ENCODE peak calls at places on chromosome 22, in seven cellular contexts. One of them, this sample, is unnamed.

GRCh38 chr22:36294801-36295200 is 41.9 kb downstream of the APOL1 start:
- DNase-seq in NCI-H82: no peak
- DNase-seq in AG04449: no peak
- DNase-seq in GM12891: no peak
- DNase-seq in mesenteric fat pad: no peak
- DNase-seq in left ventricle myocardium superior: peak; percentile 22
- DNase-seq in NCI-H1105: no peak
- DNase-seq in this sample: no peak

GRCh38 chr22:36765943-36766450 is 9.9 kb downstream of the IFT27 start:
- DNase-seq in AG04449: no peak
- DNase-seq in GM12891: no peak
- DNase-seq in left ventricle myocardium superior: no peak
- DNase-seq in NCI-H82: no peak
- DNase-seq in mesenteric fat pad: no peak
- DNase-seq in NCI-H1105: no peak
- DNase-seq in this sample: no peak

GRCh38 chr22:31492151-31492550 is 2.5 kb upstream of the EIF4ENIF1 start:
- DNase-seq in NCI-H1105: no peak
- DNase-seq in NCI-H82: no peak
- DNase-seq in GM12891: no peak
- DNase-seq in mesenteric fat pad: no peak
- DNase-seq in AG04449: no peak
- DNase-seq in left ventricle myocardium superior: no peak
- DNase-seq in this sample: no peak

GRCh38 chr22:30327864-30328345 is 1.2 kb upstream of the TBC1D10A start:
- DNase-seq in NCI-H82: peak; percentile 10
- DNase-seq in GM12891: no peak
- DNase-seq in AG04449: no peak
- DNase-seq in left ventricle myocardium superior: no peak
- DNase-seq in mesenteric fat pad: no peak
- DNase-seq in NCI-H1105: no peak
- DNase-seq in this sample: peak; percentile 43

GRCh38 chr22:45638834-45639746 is 32.5 kb upstream of the ATXN10 start:
- DNase-seq in AG04449: no peak
- DNase-seq in NCI-H82: no peak
- DNase-seq in left ventricle myocardium superior: peak; percentile 65
- DNase-seq in GM12891: no peak
- DNase-seq in mesenteric fat pad: peak; percentile 89
- DNase-seq in NCI-H1105: peak; percentile 19
- DNase-seq in this sample: peak; percentile 59

GRCh38 chr22:36201630-36202312 is at the start of gene APOL4:
- DNase-seq in AG04449: no peak
- DNase-seq in NCI-H1105: peak; percentile 37
- DNase-seq in GM12891: no peak
- DNase-seq in NCI-H82: no peak
- DNase-seq in left ventricle myocardium superior: peak; percentile 90
- DNase-seq in mesenteric fat pad: peak; percentile 92
- DNase-seq in this sample: no peak

GRCh38 chr22:48666620-48667019 is 1161.1 kb downstream of the BRD1 start:
- DNase-seq in mesenteric fat pad: no peak
- DNase-seq in left ventricle myocardium superior: peak; percentile 11
- DNase-seq in NCI-H82: no peak
- DNase-seq in AG04449: no peak
- DNase-seq in GM12891: no peak
- DNase-seq in NCI-H1105: no peak
- DNase-seq in this sample: no peak

GRCh38 chr22:37659066-37659896 is 758 bp downstream of the PDXP start:
- DNase-seq in mesenteric fat pad: no peak
- DNase-seq in left ventricle myocardium superior: peak; percentile 55
- DNase-seq in GM12891: no peak
- DNase-seq in NCI-H1105: no peak
- DNase-seq in AG04449: no peak
- DNase-seq in NCI-H82: peak; percentile 41
- DNase-seq in this sample: no peak

GRCh38 chr22:20624161-20624616 is 116.8 kb downstream of the MED15 start:
- DNase-seq in left ventricle myocardium superior: no peak
- DNase-seq in mesenteric fat pad: no peak
- DNase-seq in NCI-H82: no peak
- DNase-seq in GM12891: no peak
- DNase-seq in NCI-H1105: no peak
- DNase-seq in AG04449: no peak
- DNase-seq in this sample: no peak

GRCh38 chr22:20155330-20156041 is 4.6 kb upstream of the CCDC188 start:
- DNase-seq in NCI-H82: peak; percentile 92
- DNase-seq in GM12891: no peak
- DNase-seq in left ventricle myocardium superior: peak; percentile 71
- DNase-seq in mesenteric fat pad: no peak
- DNase-seq in AG04449: no peak
- DNase-seq in NCI-H1105: peak; percentile 89
- DNase-seq in this sample: no peak

GRCh38 chr22:50010676-50011446 is 1.7 kb downstream of the IL17REL start:
- DNase-seq in NCI-H1105: no peak
- DNase-seq in GM12891: peak; percentile 69
- DNase-seq in AG04449: no peak
- DNase-seq in mesenteric fat pad: peak; percentile 74
- DNase-seq in left ventricle myocardium superior: no peak
- DNase-seq in NCI-H82: no peak
- DNase-seq in this sample: peak; percentile 7

GRCh38 chr22:37472418-37473006 is 13.7 kb downstream of the MFNG start:
- DNase-seq in mesenteric fat pad: no peak
- DNase-seq in NCI-H82: peak; percentile 49
- DNase-seq in NCI-H1105: peak; percentile 6
- DNase-seq in left ventricle myocardium superior: no peak
- DNase-seq in GM12891: peak; percentile 60
- DNase-seq in AG04449: no peak
- DNase-seq in this sample: peak; percentile 89

GRCh38 chr22:47032091-47032943 is 269.9 kb downstream of the TBC1D22A start:
- DNase-seq in NCI-H1105: no peak
- DNase-seq in GM12891: no peak
- DNase-seq in mesenteric fat pad: no peak
- DNase-seq in AG04449: no peak
- DNase-seq in left ventricle myocardium superior: peak; percentile 24
- DNase-seq in NCI-H82: no peak
- DNase-seq in this sample: no peak

GRCh38 chr22:41576877-41577276 is 12.8 kb downstream of the PMM1 start:
- DNase-seq in NCI-H82: peak; percentile 85
- DNase-seq in GM12891: peak; percentile 66
- DNase-seq in left ventricle myocardium superior: peak; percentile 80
- DNase-seq in NCI-H1105: no peak
- DNase-seq in mesenteric fat pad: no peak
- DNase-seq in AG04449: no peak
- DNase-seq in this sample: peak; percentile 76

GRCh38 chr22:39215070-39215396 is 29.7 kb downstream of the PDGFB start:
- DNase-seq in mesenteric fat pad: peak; percentile 9
- DNase-seq in GM12891: no peak
- DNase-seq in NCI-H1105: no peak
- DNase-seq in AG04449: no peak
- DNase-seq in NCI-H82: no peak
- DNase-seq in left ventricle myocardium superior: no peak
- DNase-seq in this sample: no peak

GRCh38 chr22:47781024-47781423 is 1018.6 kb downstream of the TBC1D22A start:
- DNase-seq in NCI-H1105: no peak
- DNase-seq in GM12891: no peak
- DNase-seq in mesenteric fat pad: no peak
- DNase-seq in NCI-H82: no peak
- DNase-seq in left ventricle myocardium superior: no peak
- DNase-seq in AG04449: no peak
- DNase-seq in this sample: no peak

GRCh38 chr22:36055376-36056310 is 27.0 kb upstream of the RBFOX2 start:
- DNase-seq in AG04449: no peak
- DNase-seq in NCI-H82: no peak
- DNase-seq in left ventricle myocardium superior: no peak
- DNase-seq in NCI-H1105: no peak
- DNase-seq in GM12891: no peak
- DNase-seq in mesenteric fat pad: no peak
- DNase-seq in this sample: no peak

GRCh38 chr22:29797351-29797750 is 30.2 kb downstream of the UQCR10 start:
- DNase-seq in left ventricle myocardium superior: no peak
- DNase-seq in GM12891: peak; percentile 56
- DNase-seq in mesenteric fat pad: no peak
- DNase-seq in AG04449: no peak
- DNase-seq in NCI-H82: no peak
- DNase-seq in NCI-H1105: no peak
- DNase-seq in this sample: no peak

GRCh38 chr22:29353860-29354259 is 34.5 kb downstream of the AP1B1 start:
- DNase-seq in AG04449: no peak
- DNase-seq in NCI-H1105: no peak
- DNase-seq in NCI-H82: no peak
- DNase-seq in GM12891: no peak
- DNase-seq in left ventricle myocardium superior: no peak
- DNase-seq in mesenteric fat pad: no peak
- DNase-seq in this sample: no peak

GRCh38 chr22:41682033-41682807 is 6.4 kb downstream of the SNU13 start:
- DNase-seq in GM12891: peak; percentile 56
- DNase-seq in AG04449: peak; percentile 34
- DNase-seq in NCI-H82: no peak
- DNase-seq in mesenteric fat pad: peak; percentile 95
- DNase-seq in left ventricle myocardium superior: peak; percentile 91
- DNase-seq in NCI-H1105: peak; percentile 92
- DNase-seq in this sample: peak; percentile 65

GRCh38 chr22:35353318-35353717 is 27.6 kb upstream of the HMOX1 start:
- DNase-seq in AG04449: no peak
- DNase-seq in left ventricle myocardium superior: peak; percentile 55
- DNase-seq in NCI-H82: no peak
- DNase-seq in NCI-H1105: no peak
- DNase-seq in GM12891: no peak
- DNase-seq in mesenteric fat pad: no peak
- DNase-seq in this sample: no peak

GRCh38 chr22:35921777-35922176 is 106.8 kb downstream of the RBFOX2 start:
- DNase-seq in NCI-H82: peak; percentile 81
- DNase-seq in AG04449: peak; percentile 60
- DNase-seq in NCI-H1105: peak; percentile 38
- DNase-seq in GM12891: no peak
- DNase-seq in left ventricle myocardium superior: peak; percentile 23
- DNase-seq in mesenteric fat pad: no peak
- DNase-seq in this sample: no peak

GRCh38 chr22:48692734-48693376 is 1134.8 kb downstream of the BRD1 start:
- DNase-seq in left ventricle myocardium superior: no peak
- DNase-seq in mesenteric fat pad: no peak
- DNase-seq in GM12891: no peak
- DNase-seq in NCI-H1105: no peak
- DNase-seq in NCI-H82: no peak
- DNase-seq in AG04449: no peak
- DNase-seq in this sample: no peak

GRCh38 chr22:39622881-39623367 is 52.4 kb downstream of the CACNA1I start:
- DNase-seq in mesenteric fat pad: no peak
- DNase-seq in AG04449: no peak
- DNase-seq in left ventricle myocardium superior: peak; percentile 81
- DNase-seq in GM12891: peak; percentile 62
- DNase-seq in NCI-H1105: no peak
- DNase-seq in NCI-H82: peak; percentile 61
- DNase-seq in this sample: peak; percentile 69

This sample was measured in 8988T.